ENCODE peak calls at places on chromosome 6, in eight cellular contexts. One of them, this sample, is unnamed.

GRCh38 chr6:116115781-116116180 is 10.2 kb downstream of the COL10A1 start:
- DNase-seq in stimulated activated CD4-positive, alpha-beta T cell treated with anti-CD3 and anti-CD28 coated beads, Interleukin-1b, Interleukin-23, amount 100 ng/mL, for 1 hour: no peak
- DNase-seq in left cardiac atrium: no peak
- DNase-seq in amniotic stem cell: no peak
- DNase-seq in cardiac muscle cell: no peak
- DNase-seq in RWPE1: no peak
- DNase-seq in osteoblast: no peak
- DNase-seq in cardiac fibroblast: peak
- DNase-seq in this sample: no peak

GRCh38 chr6:14697427-14697826 is 548.4 kb upstream of the JARID2 start:
- DNase-seq in amniotic stem cell: no peak
- DNase-seq in cardiac muscle cell: no peak
- DNase-seq in RWPE1: no peak
- DNase-seq in osteoblast: no peak
- DNase-seq in stimulated activated CD4-positive, alpha-beta T cell treated with anti-CD3 and anti-CD28 coated beads, Interleukin-1b, Interleukin-23, amount 100 ng/mL, for 1 hour: no peak
- DNase-seq in left cardiac atrium: no peak
- DNase-seq in cardiac fibroblast: no peak
- DNase-seq in this sample: no peak

GRCh38 chr6:13927203-13927602 is 2.5 kb downstream of the RNF182 start:
- DNase-seq in cardiac muscle cell: no peak
- DNase-seq in cardiac fibroblast: no peak
- DNase-seq in RWPE1: no peak
- DNase-seq in osteoblast: no peak
- DNase-seq in stimulated activated CD4-positive, alpha-beta T cell treated with anti-CD3 and anti-CD28 coated beads, Interleukin-1b, Interleukin-23, amount 100 ng/mL, for 1 hour: no peak
- DNase-seq in amniotic stem cell: no peak
- DNase-seq in left cardiac atrium: no peak
- DNase-seq in this sample: no peak

GRCh38 chr6:138818496-138819194 is 22.8 kb downstream of the ECT2L start:
- DNase-seq in stimulated activated CD4-positive, alpha-beta T cell treated with anti-CD3 and anti-CD28 coated beads, Interleukin-1b, Interleukin-23, amount 100 ng/mL, for 1 hour: no peak
- DNase-seq in RWPE1: no peak
- DNase-seq in cardiac muscle cell: no peak
- DNase-seq in amniotic stem cell: no peak
- DNase-seq in left cardiac atrium: no peak
- DNase-seq in osteoblast: no peak
- DNase-seq in cardiac fibroblast: no peak
- DNase-seq in this sample: no peak

GRCh38 chr6:18088419-18089296 is 33.8 kb downstream of the NHLRC1 start:
- DNase-seq in osteoblast: no peak
- DNase-seq in cardiac fibroblast: no peak
- DNase-seq in amniotic stem cell: no peak
- DNase-seq in left cardiac atrium: no peak
- DNase-seq in RWPE1: no peak
- DNase-seq in cardiac muscle cell: no peak
- DNase-seq in stimulated activated CD4-positive, alpha-beta T cell treated with anti-CD3 and anti-CD28 coated beads, Interleukin-1b, Interleukin-23, amount 100 ng/mL, for 1 hour: no peak
- DNase-seq in this sample: no peak

GRCh38 chr6:135832186-135832585 is 19.3 kb upstream of the PDE7B start:
- DNase-seq in cardiac muscle cell: no peak
- DNase-seq in RWPE1: no peak
- DNase-seq in stimulated activated CD4-positive, alpha-beta T cell treated with anti-CD3 and anti-CD28 coated beads, Interleukin-1b, Interleukin-23, amount 100 ng/mL, for 1 hour: no peak
- DNase-seq in amniotic stem cell: no peak
- DNase-seq in cardiac fibroblast: no peak
- DNase-seq in osteoblast: no peak
- DNase-seq in left cardiac atrium: no peak
- DNase-seq in this sample: no peak

GRCh38 chr6:24689964-24690363 is 23.1 kb downstream of the ACOT13 start:
- DNase-seq in cardiac muscle cell: no peak
- DNase-seq in osteoblast: peak
- DNase-seq in left cardiac atrium: no peak
- DNase-seq in cardiac fibroblast: peak
- DNase-seq in amniotic stem cell: no peak
- DNase-seq in stimulated activated CD4-positive, alpha-beta T cell treated with anti-CD3 and anti-CD28 coated beads, Interleukin-1b, Interleukin-23, amount 100 ng/mL, for 1 hour: no peak
- DNase-seq in RWPE1: no peak
- DNase-seq in this sample: no peak

GRCh38 chr6:79672631-79673065 is 41.5 kb downstream of the SH3BGRL2 start:
- DNase-seq in cardiac fibroblast: peak
- DNase-seq in left cardiac atrium: no peak
- DNase-seq in amniotic stem cell: peak
- DNase-seq in cardiac muscle cell: no peak
- DNase-seq in osteoblast: peak
- DNase-seq in RWPE1: peak
- DNase-seq in stimulated activated CD4-positive, alpha-beta T cell treated with anti-CD3 and anti-CD28 coated beads, Interleukin-1b, Interleukin-23, amount 100 ng/mL, for 1 hour: no peak
- DNase-seq in this sample: peak

GRCh38 chr6:147709396-147710272 is 201.1 kb downstream of the SAMD5 start:
- DNase-seq in RWPE1: no peak
- DNase-seq in stimulated activated CD4-positive, alpha-beta T cell treated with anti-CD3 and anti-CD28 coated beads, Interleukin-1b, Interleukin-23, amount 100 ng/mL, for 1 hour: no peak
- DNase-seq in cardiac fibroblast: no peak
- DNase-seq in cardiac muscle cell: no peak
- DNase-seq in osteoblast: no peak
- DNase-seq in amniotic stem cell: no peak
- DNase-seq in left cardiac atrium: no peak
- DNase-seq in this sample: no peak

GRCh38 chr6:134211297-134211696 is 106.6 kb downstream of the SGK1 start:
- DNase-seq in left cardiac atrium: no peak
- DNase-seq in amniotic stem cell: no peak
- DNase-seq in cardiac fibroblast: no peak
- DNase-seq in cardiac muscle cell: no peak
- DNase-seq in stimulated activated CD4-positive, alpha-beta T cell treated with anti-CD3 and anti-CD28 coated beads, Interleukin-1b, Interleukin-23, amount 100 ng/mL, for 1 hour: no peak
- DNase-seq in osteoblast: no peak
- DNase-seq in RWPE1: no peak
- DNase-seq in this sample: no peak

GRCh38 chr6:79468116-79468515 is 69.1 kb downstream of the LCA5 start:
- DNase-seq in RWPE1: no peak
- DNase-seq in left cardiac atrium: no peak
- DNase-seq in osteoblast: peak
- DNase-seq in amniotic stem cell: no peak
- DNase-seq in cardiac muscle cell: no peak
- DNase-seq in stimulated activated CD4-positive, alpha-beta T cell treated with anti-CD3 and anti-CD28 coated beads, Interleukin-1b, Interleukin-23, amount 100 ng/mL, for 1 hour: no peak
- DNase-seq in cardiac fibroblast: peak
- DNase-seq in this sample: no peak

GRCh38 chr6:138162104-138162946 is 586 bp downstream of the ARFGEF3 start:
- DNase-seq in RWPE1: no peak
- DNase-seq in amniotic stem cell: no peak
- DNase-seq in osteoblast: peak
- DNase-seq in cardiac fibroblast: no peak
- DNase-seq in left cardiac atrium: peak
- DNase-seq in stimulated activated CD4-positive, alpha-beta T cell treated with anti-CD3 and anti-CD28 coated beads, Interleukin-1b, Interleukin-23, amount 100 ng/mL, for 1 hour: no peak
- DNase-seq in cardiac muscle cell: peak
- DNase-seq in this sample: peak